ENCODE peak calls at places on chromosomes 12 and 14, in seven cellular contexts. X is tibial artery; H is left ventricle myocardium superior; O is T-helper 1 cell; Q is NCI-H187; Y is naive thymus-derived CD4-positive, alpha-beta T cell; M is pancreas. P is an unnamed sample.

GRCh38 chr14:104650057-104650980 is 39.1 kb upstream of the INF2 start:
- DNase-seq in X (peak; percentile 83), H (peak; percentile 83), O (peak; percentile 45), Q (no peak), Y (peak; percentile 47), M (peak; percentile 87), P (peak; percentile 77)

GRCh38 chr14:94383777-94384176 is 4.6 kb downstream of the SERPINA1 start:
- DNase-seq in X (no peak), H (no peak), O (no peak), Q (no peak), Y (no peak), M (no peak), P (no peak)

GRCh38 chr12:100858658-100859057 is 64.1 kb downstream of the ANO4 start:
- DNase-seq in X (no peak), H (no peak), O (no peak), Q (no peak), Y (no peak), M (no peak), P (no peak)

GRCh38 chr14:92686763-92687427 is 61.5 kb downstream of the LGMN start:
- DNase-seq in X (peak; percentile 87), H (peak; percentile 90), O (no peak), Q (peak; percentile 80), Y (peak; percentile 52), M (peak; percentile 98), P (peak; percentile 78)

GRCh38 chr12:53223006-53223305 is 9.1 kb downstream of the RARG start:
- DNase-seq in X (peak; percentile 56), H (no peak), O (no peak), Q (no peak), Y (no peak), M (no peak), P (no peak)

GRCh38 chr12:65609359-65609771 is 214.9 kb upstream of the HMGA2 start:
- DNase-seq in X (no peak), H (no peak), O (no peak), Q (no peak), Y (no peak), M (no peak), P (no peak)

GRCh38 chr12:3455312-3455711 is 35.7 kb upstream of the PRMT8 start:
- DNase-seq in X (no peak), H (no peak), O (no peak), Q (no peak), Y (no peak), M (no peak), P (no peak)

GRCh38 chr14:29320261-29320660 is 553.7 kb downstream of the FOXG1 start:
- DNase-seq in X (no peak), H (no peak), O (no peak), Q (no peak), Y (no peak), M (no peak), P (no peak)

GRCh38 chr14:68497016-68497415 is 295.9 kb downstream of the ZFP36L1 start:
- DNase-seq in X (no peak), H (no peak), O (no peak), Q (no peak), Y (no peak), M (no peak), P (no peak)

GRCh38 chr12:88142610-88142991 is 494 bp downstream of the TMTC3 start:
- DNase-seq in X (no peak), H (peak; percentile 29), O (peak; percentile 4), Q (no peak), Y (no peak), M (peak; percentile 68), P (peak; percentile 44)

GRCh38 chr14:73591690-73592448 is at the start of gene ACOT4:
- DNase-seq in X (no peak), H (peak; percentile 63), O (peak; percentile 48), Q (no peak), Y (peak; percentile 75), M (peak; percentile 81), P (peak; percentile 35)

GRCh38 chr12:53097207-53097563 is 282 bp upstream of the IGFBP6 start:
- DNase-seq in X (no peak), H (no peak), O (no peak), Q (no peak), Y (no peak), M (no peak), P (peak; percentile 72)

GRCh38 chr12:93848453-93849120 is 171.4 kb downstream of the CRADD start:
- DNase-seq in X (no peak), H (no peak), O (no peak), Q (no peak), Y (no peak), M (no peak), P (no peak)

GRCh38 chr12:7017870-7018349 is 366 bp downstream of the LPCAT3 start:
- DNase-seq in X (no peak), H (no peak), O (no peak), Q (peak; percentile 68), Y (no peak), M (no peak), P (no peak)

GRCh38 chr12:132429932-132430643 is 59.9 kb upstream of the FBRSL1 start:
- DNase-seq in X (no peak), H (no peak), O (peak; percentile 64), Q (peak; percentile 95), Y (peak; percentile 64), M (peak; percentile 81), P (no peak)

GRCh38 chr14:74349757-74350156 is 1.5 kb downstream of the VRTN start:
- DNase-seq in X (peak; percentile 27), H (no peak), O (no peak), Q (no peak), Y (no peak), M (peak; percentile 55), P (no peak)

GRCh38 chr12:4997939-4998338 is 45.7 kb upstream of the KCNA5 start:
- DNase-seq in X (peak; percentile 89), H (no peak), O (no peak), Q (no peak), Y (no peak), M (no peak), P (no peak)

GRCh38 chr12:1473418-1473817 is 121.0 kb downstream of the FBXL14 start:
- DNase-seq in X (no peak), H (no peak), O (no peak), Q (no peak), Y (peak; percentile 39), M (no peak), P (no peak)

GRCh38 chr14:99681101-99681831 is 2.8 kb upstream of the CYP46A1 start:
- DNase-seq in X (peak; percentile 60), H (no peak), O (no peak), Q (no peak), Y (no peak), M (peak; percentile 33), P (peak; percentile 15)

GRCh38 chr14:103121161-103121845 is 2.0 kb upstream of the TNFAIP2 start:
- DNase-seq in X (peak; percentile 83), H (peak; percentile 82), O (no peak), Q (no peak), Y (no peak), M (no peak), P (no peak)

GRCh38 chr12:26845057-26845666 is 12.2 kb upstream of the ITPR2 start:
- DNase-seq in X (peak; percentile 67), H (peak; percentile 72), O (no peak), Q (no peak), Y (no peak), M (peak; percentile 74), P (peak; percentile 43)

GRCh38 chr14:97179573-97179972 is 382.4 kb downstream of the VRK1 start:
- DNase-seq in X (no peak), H (no peak), O (no peak), Q (no peak), Y (no peak), M (no peak), P (no peak)

GRCh38 chr14:97061198-97061597 is 264.0 kb downstream of the VRK1 start:
- DNase-seq in X (peak; percentile 71), H (no peak), O (no peak), Q (no peak), Y (no peak), M (no peak), P (no peak)

GRCh38 chr14:80867091-80867490 is 74.4 kb downstream of the CEP128 start:
- DNase-seq in X (no peak), H (no peak), O (no peak), Q (no peak), Y (no peak), M (no peak), P (no peak)

GRCh38 chr12:4274960-4275868 is 1.7 kb downstream of the CCND2 start:
- DNase-seq in X (no peak), H (peak; percentile 48), O (no peak), Q (no peak), Y (no peak), M (peak; percentile 71), P (no peak)

GRCh38 chr14:101889366-101889765 is 75.0 kb upstream of the DYNC1H1 start:
- DNase-seq in X (no peak), H (no peak), O (no peak), Q (no peak), Y (no peak), M (no peak), P (no peak)

GRCh38 chr12:57632369-57632897 is 568 bp downstream of the B4GALNT1 start:
- DNase-seq in X (no peak), H (no peak), O (no peak), Q (no peak), Y (no peak), M (no peak), P (no peak)

GRCh38 chr12:98373019-98373554 is 142.3 kb upstream of the TMPO start:
- DNase-seq in X (no peak), H (no peak), O (no peak), Q (peak; percentile 52), Y (no peak), M (no peak), P (no peak)

GRCh38 chr12:92597997-92598396 is 104.8 kb upstream of the PLEKHG7 start:
- DNase-seq in X (no peak), H (no peak), O (no peak), Q (no peak), Y (no peak), M (no peak), P (no peak)

GRCh38 chr12:47218191-47218654 is 138.5 kb upstream of the AMIGO2 start:
- DNase-seq in X (no peak), H (no peak), O (no peak), Q (no peak), Y (peak; percentile 33), M (no peak), P (no peak)

GRCh38 chr12:102961488-102961801 is 4.0 kb downstream of the ASCL1 start:
- DNase-seq in X (no peak), H (no peak), O (no peak), Q (no peak), Y (no peak), M (no peak), P (no peak)

GRCh38 chr12:83015390-83016225 is 328.9 kb downstream of the TMTC2 start:
- DNase-seq in X (no peak), H (no peak), O (no peak), Q (no peak), Y (no peak), M (no peak), P (peak; percentile 24)